ENCODE peak calls at places on chromosomes 5 and 9, in six cellular contexts. V is GM03348, O is GM20000, F is breast epithelium, U is neural crest cell, E is IMR-90. I is an unnamed sample.

GRCh38 chr5:32195265-32195664 is 21.1 kb upstream of the GOLPH3 start:
- DNase-seq in V (no peak), O (no peak), F (no peak), U (no peak), E (no peak), I (no peak)

GRCh38 chr9:91864372-91864771 is 85.7 kb downstream of the ROR2 start:
- DNase-seq in V (no peak), O (no peak), F (no peak), U (no peak), E (no peak), I (no peak)

GRCh38 chr9:29514862-29515261 is 1941.6 kb upstream of the C9orf72 start:
- DNase-seq in V (no peak), O (no peak), F (no peak), U (no peak), E (no peak), I (no peak)

GRCh38 chr5:123914333-123914732 is 402.4 kb downstream of the CSNK1G3 start:
- DNase-seq in V (no peak), O (no peak), F (no peak), U (no peak), E (no peak), I (no peak)

GRCh38 chr5:153888781-153889180 is 149.9 kb downstream of the FAM114A2 start:
- DNase-seq in V (no peak), O (no peak), F (no peak), U (no peak), E (no peak), I (no peak)

GRCh38 chr9:126875780-126876510 is 15.5 kb downstream of the ZBTB34 start:
- DNase-seq in V (no peak), O (no peak), F (no peak), U (no peak), E (no peak), I (no peak)

GRCh38 chr5:99614888-99615287 is 686.1 kb upstream of the CHD1 start:
- DNase-seq in V (no peak), O (no peak), F (no peak), U (no peak), E (no peak), I (no peak)

GRCh38 chr9:113649054-113649453 is 185.5 kb downstream of the RGS3 start:
- DNase-seq in V (peak; percentile 62), O (no peak), F (no peak), U (no peak), E (peak; percentile 57), I (peak; percentile 41)

GRCh38 chr5:142770650-142771609 is 753 bp downstream of the ARHGAP26 start:
- DNase-seq in V (peak; percentile 60), O (peak; percentile 58), F (peak; percentile 65), U (peak; percentile 35), E (no peak), I (peak; percentile 34)

GRCh38 chr5:106019271-106019670 is 1651.5 kb downstream of the EFNA5 start:
- DNase-seq in V (no peak), O (no peak), F (no peak), U (no peak), E (peak; percentile 62), I (no peak)

GRCh38 chr5:179585903-179586511 is 35.7 kb downstream of the RUFY1 start:
- DNase-seq in V (no peak), O (no peak), F (no peak), U (no peak), E (no peak), I (no peak)

GRCh38 chr9:70602364-70603019 is 188.0 kb upstream of the KLF9 start:
- DNase-seq in V (peak; percentile 74), O (peak; percentile 53), F (peak; percentile 52), U (peak; percentile 40), E (peak; percentile 91), I (peak; percentile 55)

GRCh38 chr9:78292026-78292425 is 4.9 kb upstream of the PSAT1 start:
- DNase-seq in V (no peak), O (no peak), F (no peak), U (no peak), E (no peak), I (no peak)

GRCh38 chr9:133979921-133980863 is 11.9 kb downstream of the VAV2 start:
- DNase-seq in V (no peak), O (no peak), F (no peak), U (no peak), E (no peak), I (no peak)

GRCh38 chr9:127303830-127304229 is 39.3 kb downstream of the GARNL3 start:
- DNase-seq in V (no peak), O (no peak), F (no peak), U (no peak), E (peak; percentile 24), I (no peak)

GRCh38 chr5:171397190-171397589 is 9.5 kb downstream of the NPM1 start:
- DNase-seq in V (no peak), O (no peak), F (no peak), U (no peak), E (no peak), I (no peak)

GRCh38 chr5:100131161-100131560 is 404.0 kb upstream of the FAM174A start:
- DNase-seq in V (no peak), O (no peak), F (no peak), U (no peak), E (no peak), I (no peak)

GRCh38 chr9:122394265-122395242 is 23.7 kb downstream of the PTGS1 start:
- DNase-seq in V (peak; percentile 86), O (no peak), F (no peak), U (no peak), E (peak; percentile 95), I (peak; percentile 80)

GRCh38 chr5:121384359-121384758 is 467.3 kb upstream of the FTMT start:
- DNase-seq in V (no peak), O (no peak), F (no peak), U (no peak), E (no peak), I (no peak)

GRCh38 chr5:53481887-53482716 is 1.7 kb downstream of the FST start:
- DNase-seq in V (peak; percentile 88), O (peak; percentile 77), F (peak; percentile 52), U (peak; percentile 37), E (peak; percentile 71), I (peak; percentile 85)

GRCh38 chr5:80216753-80217596 is 38.9 kb downstream of the SERINC5 start:
- DNase-seq in V (peak; percentile 41), O (no peak), F (peak; percentile 69), U (no peak), E (no peak), I (peak; percentile 9)

GRCh38 chr5:145906401-145906800 is 30.0 kb upstream of the SH3RF2 start:
- DNase-seq in V (no peak), O (no peak), F (no peak), U (no peak), E (no peak), I (no peak)

GRCh38 chr9:6944093-6944551 is 186.3 kb downstream of the KDM4C start:
- DNase-seq in V (peak; percentile 51), O (no peak), F (no peak), U (no peak), E (peak; percentile 82), I (peak; percentile 53)

GRCh38 chr5:59745422-59745863 is 148.1 kb downstream of the PDE4D start:
- DNase-seq in V (peak; percentile 13), O (no peak), F (no peak), U (no peak), E (peak; percentile 66), I (no peak)

GRCh38 chr5:173825215-173825865 is 62.8 kb upstream of the CPEB4 start:
- DNase-seq in V (peak; percentile 37), O (no peak), F (no peak), U (no peak), E (no peak), I (no peak)

GRCh38 chr9:22528485-22528884 is 81.9 kb downstream of the DMRTA1 start:
- DNase-seq in V (peak; percentile 3), O (no peak), F (no peak), U (no peak), E (peak; percentile 24), I (peak; percentile 27)

GRCh38 chr5:14869286-14870164 is 2.1 kb downstream of the ANKH start:
- DNase-seq in V (no peak), O (no peak), F (no peak), U (no peak), E (no peak), I (no peak)

GRCh38 chr9:34375901-34376595 is 650 bp downstream of the MYORG start:
- DNase-seq in V (peak; percentile 24), O (peak; percentile 75), F (peak; percentile 52), U (no peak), E (no peak), I (no peak)

GRCh38 chr5:170534941-170535340 is 31.1 kb downstream of the KCNIP1 start:
- DNase-seq in V (no peak), O (no peak), F (no peak), U (no peak), E (no peak), I (no peak)

GRCh38 chr9:127949827-127950512 is 12.3 kb upstream of the DPM2 start:
- DNase-seq in V (no peak), O (no peak), F (no peak), U (no peak), E (no peak), I (no peak)

GRCh38 chr5:83925321-83925877 is 204.7 kb upstream of the HAPLN1 start:
- DNase-seq in V (peak; percentile 68), O (no peak), F (no peak), U (no peak), E (peak; percentile 88), I (peak; percentile 7)

GRCh38 chr5:37494756-37495155 is 115.6 kb downstream of the WDR70 start:
- DNase-seq in V (no peak), O (no peak), F (no peak), U (no peak), E (no peak), I (no peak)

GRCh38 chr5:77355074-77355473 is 137.0 kb downstream of the WDR41 start:
- DNase-seq in V (no peak), O (no peak), F (no peak), U (no peak), E (no peak), I (no peak)

GRCh38 chr5:148060881-148061280 is 2.9 kb upstream of the SPINK5 start:
- DNase-seq in V (no peak), O (no peak), F (no peak), U (no peak), E (no peak), I (no peak)

GRCh38 chr5:94793816-94794198 is 175.3 kb downstream of the SLF1 start:
- DNase-seq in V (peak; percentile 64), O (peak; percentile 52), F (no peak), U (no peak), E (peak; percentile 43), I (peak; percentile 48)

GRCh38 chr9:98195671-98196070 is 3.2 kb upstream of the CORO2A start:
- DNase-seq in V (no peak), O (no peak), F (no peak), U (no peak), E (no peak), I (no peak)